ENCODE peak calls at places on chromosomes 16 and 17, in ten cellular contexts. One of them, this sample, is unnamed.

GRCh38 chr16:84502075-84502474 is 2.4 kb downstream of the MEAK7 start:
- DNase-seq in IMR-90: no peak
- DNase-seq in SK-N-SH: no peak
- DNase-seq in AG04450: no peak
- DNase-seq in tibial nerve: no peak
- DNase-seq in fibroblast of the aortic adventitia: no peak
- DNase-seq in hepatocyte: peak
- DNase-seq in fibroblast of villous mesenchyme: no peak
- DNase-seq in left ventricle myocardium inferior: no peak
- DNase-seq in fibroblast of mammary gland: no peak
- DNase-seq in this sample: no peak

GRCh38 chr17:48047113-48047740 is 932 bp upstream of the NFE2L1 start:
- DNase-seq in IMR-90: no peak
- DNase-seq in SK-N-SH: no peak
- DNase-seq in AG04450: no peak
- DNase-seq in tibial nerve: no peak
- DNase-seq in fibroblast of the aortic adventitia: no peak
- DNase-seq in hepatocyte: no peak
- DNase-seq in fibroblast of villous mesenchyme: no peak
- DNase-seq in left ventricle myocardium inferior: no peak
- DNase-seq in fibroblast of mammary gland: peak
- DNase-seq in this sample: no peak

GRCh38 chr17:36485805-36486203 is 677 bp upstream of the ZNHIT3 start:
- DNase-seq in IMR-90: no peak
- DNase-seq in SK-N-SH: no peak
- DNase-seq in AG04450: no peak
- DNase-seq in tibial nerve: no peak
- DNase-seq in fibroblast of the aortic adventitia: no peak
- DNase-seq in hepatocyte: no peak
- DNase-seq in fibroblast of villous mesenchyme: no peak
- DNase-seq in left ventricle myocardium inferior: no peak
- DNase-seq in fibroblast of mammary gland: no peak
- DNase-seq in this sample: no peak

GRCh38 chr17:3750926-3751325 is 27.2 kb downstream of the HASPIN start:
- DNase-seq in IMR-90: no peak
- DNase-seq in SK-N-SH: no peak
- DNase-seq in AG04450: no peak
- DNase-seq in tibial nerve: no peak
- DNase-seq in fibroblast of the aortic adventitia: no peak
- DNase-seq in hepatocyte: no peak
- DNase-seq in fibroblast of villous mesenchyme: no peak
- DNase-seq in left ventricle myocardium inferior: no peak
- DNase-seq in fibroblast of mammary gland: no peak
- DNase-seq in this sample: no peak

GRCh38 chr16:9911989-9912388 is 270.2 kb downstream of the GRIN2A start:
- DNase-seq in IMR-90: no peak
- DNase-seq in SK-N-SH: no peak
- DNase-seq in AG04450: no peak
- DNase-seq in tibial nerve: no peak
- DNase-seq in fibroblast of the aortic adventitia: no peak
- DNase-seq in hepatocyte: no peak
- DNase-seq in fibroblast of villous mesenchyme: no peak
- DNase-seq in left ventricle myocardium inferior: no peak
- DNase-seq in fibroblast of mammary gland: no peak
- DNase-seq in this sample: no peak

GRCh38 chr16:8850279-8850885 is 18.4 kb downstream of the CARHSP1 start:
- DNase-seq in IMR-90: peak
- DNase-seq in SK-N-SH: peak
- DNase-seq in AG04450: no peak
- DNase-seq in tibial nerve: peak
- DNase-seq in fibroblast of the aortic adventitia: peak
- DNase-seq in hepatocyte: no peak
- DNase-seq in fibroblast of villous mesenchyme: peak
- DNase-seq in left ventricle myocardium inferior: peak
- DNase-seq in fibroblast of mammary gland: peak
- DNase-seq in this sample: no peak

GRCh38 chr17:38663964-38664644 is 10.7 kb downstream of the EPOP start:
- DNase-seq in IMR-90: no peak
- DNase-seq in SK-N-SH: no peak
- DNase-seq in AG04450: no peak
- DNase-seq in tibial nerve: no peak
- DNase-seq in fibroblast of the aortic adventitia: no peak
- DNase-seq in hepatocyte: no peak
- DNase-seq in fibroblast of villous mesenchyme: no peak
- DNase-seq in left ventricle myocardium inferior: no peak
- DNase-seq in fibroblast of mammary gland: no peak
- DNase-seq in this sample: no peak

GRCh38 chr17:64056269-64057005 is 36.0 kb upstream of the ICAM2 start:
- DNase-seq in IMR-90: no peak
- DNase-seq in SK-N-SH: no peak
- DNase-seq in AG04450: no peak
- DNase-seq in tibial nerve: no peak
- DNase-seq in fibroblast of the aortic adventitia: no peak
- DNase-seq in hepatocyte: no peak
- DNase-seq in fibroblast of villous mesenchyme: no peak
- DNase-seq in left ventricle myocardium inferior: no peak
- DNase-seq in fibroblast of mammary gland: no peak
- DNase-seq in this sample: no peak

GRCh38 chr17:55456307-55457240 is 34.9 kb upstream of the MMD start:
- DNase-seq in IMR-90: no peak
- DNase-seq in SK-N-SH: no peak
- DNase-seq in AG04450: no peak
- DNase-seq in tibial nerve: no peak
- DNase-seq in fibroblast of the aortic adventitia: no peak
- DNase-seq in hepatocyte: no peak
- DNase-seq in fibroblast of villous mesenchyme: peak
- DNase-seq in left ventricle myocardium inferior: no peak
- DNase-seq in fibroblast of mammary gland: peak
- DNase-seq in this sample: no peak

GRCh38 chr17:4043862-4044261 is 79.6 kb upstream of the ATP2A3 start:
- DNase-seq in IMR-90: no peak
- DNase-seq in SK-N-SH: no peak
- DNase-seq in AG04450: no peak
- DNase-seq in tibial nerve: no peak
- DNase-seq in fibroblast of the aortic adventitia: no peak
- DNase-seq in hepatocyte: no peak
- DNase-seq in fibroblast of villous mesenchyme: no peak
- DNase-seq in left ventricle myocardium inferior: no peak
- DNase-seq in fibroblast of mammary gland: no peak
- DNase-seq in this sample: no peak

GRCh38 chr17:28807925-28808641 is 34.5 kb downstream of the FAM222B start:
- DNase-seq in IMR-90: peak
- DNase-seq in SK-N-SH: no peak
- DNase-seq in AG04450: peak
- DNase-seq in tibial nerve: no peak
- DNase-seq in fibroblast of the aortic adventitia: peak
- DNase-seq in hepatocyte: peak
- DNase-seq in fibroblast of villous mesenchyme: peak
- DNase-seq in left ventricle myocardium inferior: no peak
- DNase-seq in fibroblast of mammary gland: peak
- DNase-seq in this sample: no peak

GRCh38 chr16:87560428-87561199 is 41.7 kb upstream of the JPH3 start:
- DNase-seq in IMR-90: no peak
- DNase-seq in SK-N-SH: peak
- DNase-seq in AG04450: no peak
- DNase-seq in tibial nerve: no peak
- DNase-seq in fibroblast of the aortic adventitia: peak
- DNase-seq in hepatocyte: no peak
- DNase-seq in fibroblast of villous mesenchyme: peak
- DNase-seq in left ventricle myocardium inferior: peak
- DNase-seq in fibroblast of mammary gland: peak
- DNase-seq in this sample: no peak

GRCh38 chr17:77174928-77175720 is 34.4 kb downstream of the SEC14L1 start:
- DNase-seq in IMR-90: no peak
- DNase-seq in SK-N-SH: no peak
- DNase-seq in AG04450: no peak
- DNase-seq in tibial nerve: no peak
- DNase-seq in fibroblast of the aortic adventitia: peak
- DNase-seq in hepatocyte: no peak
- DNase-seq in fibroblast of villous mesenchyme: no peak
- DNase-seq in left ventricle myocardium inferior: no peak
- DNase-seq in fibroblast of mammary gland: no peak
- DNase-seq in this sample: no peak

GRCh38 chr17:66152756-66153155 is 39.2 kb downstream of the CEP112 start:
- DNase-seq in IMR-90: peak
- DNase-seq in SK-N-SH: no peak
- DNase-seq in AG04450: no peak
- DNase-seq in tibial nerve: no peak
- DNase-seq in fibroblast of the aortic adventitia: peak
- DNase-seq in hepatocyte: no peak
- DNase-seq in fibroblast of villous mesenchyme: peak
- DNase-seq in left ventricle myocardium inferior: no peak
- DNase-seq in fibroblast of mammary gland: peak
- DNase-seq in this sample: no peak

GRCh38 chr17:19332371-19333131 is 30.0 kb downstream of the B9D1 start:
- DNase-seq in IMR-90: no peak
- DNase-seq in SK-N-SH: peak
- DNase-seq in AG04450: no peak
- DNase-seq in tibial nerve: no peak
- DNase-seq in fibroblast of the aortic adventitia: no peak
- DNase-seq in hepatocyte: no peak
- DNase-seq in fibroblast of villous mesenchyme: no peak
- DNase-seq in left ventricle myocardium inferior: no peak
- DNase-seq in fibroblast of mammary gland: no peak
- DNase-seq in this sample: no peak

GRCh38 chr17:80292557-80292956 is 31.9 kb downstream of the RNF213 start:
- DNase-seq in IMR-90: no peak
- DNase-seq in SK-N-SH: no peak
- DNase-seq in AG04450: no peak
- DNase-seq in tibial nerve: no peak
- DNase-seq in fibroblast of the aortic adventitia: no peak
- DNase-seq in hepatocyte: no peak
- DNase-seq in fibroblast of villous mesenchyme: no peak
- DNase-seq in left ventricle myocardium inferior: no peak
- DNase-seq in fibroblast of mammary gland: no peak
- DNase-seq in this sample: no peak
- TF ChIP-seq CTCF in IMR-90: no peak
- TF ChIP-seq CTCF in SK-N-SH: no peak
- TF ChIP-seq CTCF in AG04450: no peak
- TF ChIP-seq CTCF in tibial nerve: no peak
- TF ChIP-seq CTCF in fibroblast of the aortic adventitia: no peak
- TF ChIP-seq CTCF in hepatocyte: no peak
- TF ChIP-seq CTCF in fibroblast of villous mesenchyme: peak
- TF ChIP-seq CTCF in left ventricle myocardium inferior: no peak
- TF ChIP-seq CTCF in fibroblast of mammary gland: no peak
- TF ChIP-seq CTCF in this sample: peak

GRCh38 chr17:82520041-82520910 is 744 bp downstream of the FOXK2 start:
- DNase-seq in IMR-90: no peak
- DNase-seq in SK-N-SH: peak
- DNase-seq in AG04450: no peak
- DNase-seq in tibial nerve: no peak
- DNase-seq in fibroblast of the aortic adventitia: peak
- DNase-seq in hepatocyte: peak
- DNase-seq in fibroblast of villous mesenchyme: peak
- DNase-seq in left ventricle myocardium inferior: peak
- DNase-seq in fibroblast of mammary gland: no peak
- DNase-seq in this sample: no peak

GRCh38 chr17:82527893-82528292 is 8.4 kb downstream of the FOXK2 start:
- DNase-seq in IMR-90: no peak
- DNase-seq in SK-N-SH: no peak
- DNase-seq in AG04450: no peak
- DNase-seq in tibial nerve: no peak
- DNase-seq in fibroblast of the aortic adventitia: peak
- DNase-seq in hepatocyte: no peak
- DNase-seq in fibroblast of villous mesenchyme: no peak
- DNase-seq in left ventricle myocardium inferior: no peak
- DNase-seq in fibroblast of mammary gland: peak
- DNase-seq in this sample: no peak

GRCh38 chr17:82528484-82529265 is 9.1 kb downstream of the FOXK2 start:
- DNase-seq in IMR-90: peak
- DNase-seq in SK-N-SH: peak
- DNase-seq in AG04450: no peak
- DNase-seq in tibial nerve: no peak
- DNase-seq in fibroblast of the aortic adventitia: no peak
- DNase-seq in hepatocyte: peak
- DNase-seq in fibroblast of villous mesenchyme: peak
- DNase-seq in left ventricle myocardium inferior: peak
- DNase-seq in fibroblast of mammary gland: peak
- DNase-seq in this sample: no peak

GRCh38 chr17:82525712-82526111 is 6.2 kb downstream of the FOXK2 start:
- DNase-seq in IMR-90: no peak
- DNase-seq in SK-N-SH: no peak
- DNase-seq in AG04450: no peak
- DNase-seq in tibial nerve: no peak
- DNase-seq in fibroblast of the aortic adventitia: no peak
- DNase-seq in hepatocyte: no peak
- DNase-seq in fibroblast of villous mesenchyme: no peak
- DNase-seq in left ventricle myocardium inferior: no peak
- DNase-seq in fibroblast of mammary gland: no peak
- DNase-seq in this sample: no peak

DNA sequence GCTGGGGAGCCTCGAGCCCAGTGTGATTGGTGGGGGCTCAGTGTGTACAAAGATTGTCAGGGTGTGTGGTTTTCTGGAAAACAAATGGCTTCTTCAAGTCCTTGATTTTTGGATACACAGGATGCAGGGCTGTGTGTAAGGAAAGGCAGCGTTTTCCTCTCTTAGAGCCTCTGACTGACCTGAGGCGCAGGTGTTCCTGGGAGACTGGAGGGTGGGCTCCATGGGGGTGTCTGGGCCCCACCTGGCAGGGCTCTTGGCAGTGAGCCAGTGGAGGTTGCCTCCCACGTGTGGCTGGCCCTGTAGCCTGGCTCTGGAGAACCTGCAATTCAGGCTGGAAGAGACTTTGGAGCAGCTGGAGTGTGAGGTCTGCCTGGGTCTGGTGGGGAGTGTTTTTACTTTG is 5.0 kb downstream of the FOXK2 start:
- DNase-seq in IMR-90: no peak
- DNase-seq in SK-N-SH: no peak
- DNase-seq in AG04450: no peak
- DNase-seq in tibial nerve: no peak
- DNase-seq in fibroblast of the aortic adventitia: no peak
- DNase-seq in hepatocyte: peak
- DNase-seq in fibroblast of villous mesenchyme: no peak
- DNase-seq in left ventricle myocardium inferior: no peak
- DNase-seq in fibroblast of mammary gland: no peak
- DNase-seq in this sample: no peak
- TF ChIP-seq CTCF in IMR-90: no peak
- TF ChIP-seq CTCF in SK-N-SH: no peak
- TF ChIP-seq CTCF in AG04450: no peak
- TF ChIP-seq CTCF in tibial nerve: no peak
- TF ChIP-seq CTCF in fibroblast of the aortic adventitia: no peak
- TF ChIP-seq CTCF in hepatocyte: no peak
- TF ChIP-seq CTCF in fibroblast of villous mesenchyme: no peak
- TF ChIP-seq CTCF in left ventricle myocardium inferior: no peak
- TF ChIP-seq CTCF in fibroblast of mammary gland: no peak
- TF ChIP-seq CTCF in this sample: no peak

GRCh38 chr16:21162661-21163151 is 4.2 kb downstream of the LDAF1 start:
- DNase-seq in IMR-90: peak
- DNase-seq in SK-N-SH: no peak
- DNase-seq in AG04450: no peak
- DNase-seq in tibial nerve: no peak
- DNase-seq in fibroblast of the aortic adventitia: peak
- DNase-seq in hepatocyte: no peak
- DNase-seq in fibroblast of villous mesenchyme: peak
- DNase-seq in left ventricle myocardium inferior: peak
- DNase-seq in fibroblast of mammary gland: peak
- DNase-seq in this sample: no peak
- TF ChIP-seq CTCF in IMR-90: no peak
- TF ChIP-seq CTCF in SK-N-SH: no peak
- TF ChIP-seq CTCF in AG04450: no peak
- TF ChIP-seq CTCF in tibial nerve: no peak
- TF ChIP-seq CTCF in fibroblast of the aortic adventitia: no peak
- TF ChIP-seq CTCF in hepatocyte: no peak
- TF ChIP-seq CTCF in fibroblast of villous mesenchyme: no peak
- TF ChIP-seq CTCF in left ventricle myocardium inferior: no peak
- TF ChIP-seq CTCF in fibroblast of mammary gland: no peak
- TF ChIP-seq CTCF in this sample: no peak

GRCh38 chr16:3135120-3135715 is 389 bp downstream of the ZNF213 start:
- DNase-seq in IMR-90: no peak
- DNase-seq in SK-N-SH: no peak
- DNase-seq in AG04450: no peak
- DNase-seq in tibial nerve: no peak
- DNase-seq in fibroblast of the aortic adventitia: peak
- DNase-seq in hepatocyte: no peak
- DNase-seq in fibroblast of villous mesenchyme: no peak
- DNase-seq in left ventricle myocardium inferior: no peak
- DNase-seq in fibroblast of mammary gland: no peak
- DNase-seq in this sample: no peak
- TF ChIP-seq CTCF in IMR-90: no peak
- TF ChIP-seq CTCF in SK-N-SH: no peak
- TF ChIP-seq CTCF in AG04450: no peak
- TF ChIP-seq CTCF in tibial nerve: no peak
- TF ChIP-seq CTCF in fibroblast of the aortic adventitia: no peak
- TF ChIP-seq CTCF in hepatocyte: no peak
- TF ChIP-seq CTCF in fibroblast of villous mesenchyme: no peak
- TF ChIP-seq CTCF in left ventricle myocardium inferior: no peak
- TF ChIP-seq CTCF in fibroblast of mammary gland: no peak
- TF ChIP-seq CTCF in this sample: no peak